ENCODE peak calls at places on chromosome 1, in nine cellular contexts. I, E, T, K, R, U, X, L and M are unnamed samples.

GRCh38 chr1:18943162-18943561 is 13.3 kb downstream of the IFFO2 start:
- DNase-seq in X (no peak), U (no peak), I (no peak), L (no peak), K (no peak), T (no peak), E (no peak), R (no peak), M (no peak)

GRCh38 chr1:36248250-36248894 is 24.1 kb downstream of the THRAP3 start:
- DNase-seq in X (peak; percentile 75), I (peak; percentile 62), L (peak; percentile 95), K (no peak), U (no peak), T (peak; percentile 58), E (peak; percentile 92), R (peak; percentile 93), M (peak; percentile 79)

GRCh38 chr1:30955448-30956015 is 47.0 kb upstream of the SDC3 start:
- DNase-seq in I (no peak), T (no peak), L (no peak), E (no peak), U (no peak), K (no peak), X (no peak), R (peak; percentile 47), M (no peak)

GRCh38 chr1:31855038-31855845 is 39.4 kb upstream of the SPOCD1 start:
- DNase-seq in I (no peak), U (no peak), L (peak; percentile 45), T (no peak), K (no peak), R (peak; percentile 75), E (peak; percentile 38), X (no peak), M (no peak)

GRCh38 chr1:25711555-25712298 is 88.3 kb upstream of the SELENON start:
- DNase-seq in L (no peak), R (peak; percentile 92), K (no peak), E (no peak), I (no peak), U (no peak), X (no peak), T (no peak), M (no peak)

GRCh38 chr1:37137018-37137417 is 102.7 kb upstream of the GRIK3 start:
- DNase-seq in R (no peak), L (no peak), U (no peak), I (no peak), T (no peak), E (no peak), K (no peak), X (no peak), M (no peak)

GRCh38 chr1:45679123-45679522 is 7.2 kb downstream of the GPBP1L1 start:
- DNase-seq in T (no peak), U (no peak), L (no peak), X (no peak), R (peak; percentile 2), I (no peak), E (no peak), K (no peak), M (no peak)

GRCh38 chr1:116769561-116769977 is 15.3 kb downstream of the CD2 start:
- DNase-seq in K (no peak), X (no peak), E (no peak), U (no peak), I (no peak), L (no peak), R (no peak), T (no peak), M (no peak)

GRCh38 chr1:17826165-17826488 is 71.0 kb downstream of the ACTL8 start:
- DNase-seq in X (peak; percentile 8), L (peak; percentile 5), K (peak; percentile 23), U (no peak), I (peak; percentile 27), T (no peak), E (peak; percentile 17), R (peak; percentile 17), M (no peak)

DNA sequence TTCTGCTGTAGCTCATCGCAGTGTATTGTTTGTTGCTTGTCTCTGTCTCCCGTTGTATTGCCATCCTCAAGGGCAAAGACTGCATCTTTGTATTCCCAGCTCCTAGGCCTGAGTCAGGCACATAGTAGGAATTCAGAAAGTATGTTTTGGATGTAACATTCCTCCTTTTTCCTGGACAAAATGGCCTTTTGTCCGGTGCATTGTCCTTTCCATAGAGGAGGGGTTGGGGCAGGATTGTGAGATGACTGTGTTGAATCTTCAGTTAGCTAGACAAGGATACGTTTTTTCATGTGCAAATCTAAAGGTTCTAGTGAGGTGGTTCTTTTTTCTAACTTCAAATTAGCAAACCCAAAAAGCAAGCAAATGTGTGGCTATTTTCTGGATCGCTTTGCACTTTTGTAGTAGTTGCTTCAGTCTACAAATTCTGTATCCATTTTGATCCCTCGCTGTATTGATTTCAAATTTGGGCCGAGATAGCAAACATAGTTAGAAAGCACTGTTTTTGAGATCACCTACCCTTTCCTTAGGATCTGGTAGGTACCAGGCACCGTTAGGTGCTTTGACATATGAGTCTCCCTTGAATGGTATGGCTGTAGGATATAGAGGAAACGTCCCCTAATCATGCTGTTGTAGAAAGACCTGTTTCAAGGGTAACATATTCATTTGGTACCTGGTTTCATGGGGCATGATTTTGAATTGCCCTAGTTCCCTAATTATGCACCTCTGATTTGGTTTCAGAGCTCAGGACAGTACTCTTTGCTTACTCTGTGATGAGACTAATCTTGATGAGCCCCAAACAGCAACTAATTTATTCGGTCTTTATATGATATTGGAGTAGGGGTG is 1.2 kb downstream of the PPP1R8 start:
- DNase-seq in L (peak; percentile 21), U (no peak), R (peak; percentile 5), I (no peak), K (no peak), X (peak; percentile 7), T (no peak), E (no peak), M (no peak)
- TF ChIP-seq POLR2A in L (no peak), U (no peak), R (no peak), I (no peak), K (no peak), X (no peak), T (no peak), E (no peak), M (no peak)

DNA sequence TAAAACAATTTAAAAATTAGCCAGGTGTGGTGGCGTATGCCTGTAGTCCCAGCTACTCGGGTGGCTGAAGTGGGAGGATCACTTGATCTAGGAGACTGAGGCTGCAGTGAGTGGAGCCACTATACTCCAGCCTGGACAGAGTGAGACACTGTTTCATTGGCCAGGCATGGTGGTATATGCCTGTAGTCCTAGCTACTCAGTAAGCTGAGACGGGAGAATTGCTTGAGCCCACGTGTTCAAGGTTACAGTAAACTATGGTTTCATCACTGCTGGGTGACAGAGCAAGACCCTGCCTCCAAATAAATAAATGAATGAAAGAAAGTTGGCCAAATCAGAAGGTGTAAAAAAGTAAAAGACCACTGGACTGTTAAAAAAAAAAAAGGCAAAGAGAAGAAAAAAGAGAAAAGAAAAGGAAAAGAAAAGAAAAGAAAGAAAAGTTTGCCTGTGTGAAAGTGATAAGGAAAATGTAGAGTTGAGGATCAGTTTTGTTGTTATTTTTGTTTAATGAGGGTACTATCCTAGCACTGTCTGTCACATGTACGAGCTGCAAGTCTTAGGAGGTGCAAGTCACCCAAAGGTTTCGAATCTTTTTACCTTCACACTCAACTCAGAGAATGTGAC is 52.3 kb downstream of the LUZP1 start:
- DNase-seq in R (no peak), U (no peak), E (no peak), T (no peak), L (peak; percentile 63), I (no peak), X (no peak), K (no peak), M (no peak)
- H3K27ac ChIP-seq in R (no peak overlapping the region), U (no peak overlapping the region), E (no peak overlapping the region), T (no peak overlapping the region), L (peak overlapping the region; percentile 55), I (no peak overlapping the region), X (no peak overlapping the region), K (no peak overlapping the region), M (no peak overlapping the region)

DNA sequence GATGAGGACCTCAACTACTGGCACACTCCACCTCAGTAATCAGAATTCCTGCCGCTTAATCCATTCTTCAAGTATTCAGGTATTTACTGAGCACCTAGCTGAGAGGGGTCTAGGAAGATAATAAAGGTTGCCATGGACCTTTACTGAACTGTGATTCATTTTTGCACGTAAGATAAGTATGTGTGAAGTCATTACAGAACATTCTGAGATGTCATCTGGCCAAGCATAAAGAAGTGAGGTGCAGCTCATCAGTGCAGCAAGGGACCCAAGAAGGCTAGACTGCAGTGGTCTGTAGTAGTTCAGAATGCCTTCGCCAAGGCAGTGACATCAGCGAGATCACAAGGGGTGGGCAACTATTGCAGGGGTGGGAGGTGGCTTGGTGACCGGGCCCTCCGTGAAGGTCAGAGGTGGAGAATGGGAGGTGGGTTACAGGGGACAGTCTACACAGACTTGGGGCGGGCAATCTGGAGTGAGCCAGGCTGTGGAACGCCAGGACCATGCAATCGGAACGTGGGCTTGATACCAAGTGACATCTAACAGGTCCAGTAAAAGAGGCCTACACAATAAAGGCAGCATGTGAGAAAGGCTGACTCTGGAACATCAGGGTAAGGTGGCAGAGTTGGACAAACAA is 107.4 kb downstream of the SLC45A1 start:
- DNase-seq in X (no peak), I (no peak), K (no peak), U (no peak), E (no peak), T (no peak), R (no peak), L (no peak), M (no peak)
- TF ChIP-seq CTCF in X (no peak), I (no peak), K (no peak), U (no peak), E (no peak), T (no peak), R (no peak), L (no peak), M (no peak)

GRCh38 chr1:170669586-170670332 is 5.8 kb downstream of the PRRX1 start:
- DNase-seq in X (no peak), L (no peak), K (no peak), R (no peak), E (no peak), I (no peak), T (no peak), U (no peak), M (no peak)

GRCh38 chr1:170666661-170667060 is 2.7 kb downstream of the PRRX1 start:
- DNase-seq in E (no peak), R (no peak), T (no peak), U (no peak), L (no peak), X (no peak), I (no peak), K (no peak), M (peak; percentile 24)

GRCh38 chr1:170670751-170671628 is 7.1 kb downstream of the PRRX1 start:
- DNase-seq in U (no peak), T (no peak), L (no peak), I (no peak), K (no peak), R (peak; percentile 37), E (no peak), X (no peak), M (no peak)

GRCh38 chr1:170669036-170669435 is 5.1 kb downstream of the PRRX1 start:
- DNase-seq in I (no peak), R (no peak), X (no peak), T (no peak), E (no peak), U (no peak), K (no peak), L (no peak), M (no peak)

DNA sequence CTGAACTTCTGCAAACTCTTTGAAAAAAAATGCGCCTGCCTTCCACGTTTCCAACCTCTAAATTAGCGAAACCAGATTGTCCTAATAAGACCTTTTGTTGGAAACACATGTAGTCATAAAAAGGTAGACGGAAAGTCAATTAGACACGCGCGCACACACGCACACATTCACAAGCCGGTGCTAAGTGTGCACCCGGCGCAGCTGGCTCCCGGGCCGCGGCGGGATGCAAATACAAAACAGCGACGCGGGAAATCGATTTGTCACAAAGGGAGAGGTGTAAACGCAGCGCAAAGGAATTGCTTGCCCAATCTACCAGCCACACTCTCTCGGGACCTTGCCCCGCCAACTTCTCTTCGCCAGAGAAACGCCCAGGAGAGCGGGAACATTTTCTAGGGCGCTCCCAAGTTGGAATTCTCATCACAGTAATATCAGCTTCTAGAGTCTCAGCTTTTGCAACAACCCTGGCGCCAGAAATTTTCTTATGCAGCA is 4.4 kb downstream of the PRRX1 start:
- DNase-seq in T (no peak), R (no peak), I (no peak), K (no peak), X (no peak), E (no peak), L (no peak), U (no peak), M (no peak)
- TF ChIP-seq POLR2A in T (no peak), R (no peak), I (no peak), K (no peak), X (no peak), E (no peak), L (no peak), U (no peak), M (no peak)